ENCODE peak calls at places on chromosome 2, in six cellular contexts. P is thoracic aorta, N is psoas muscle, D is Calu3, O is colonic mucosa, V is GM12865. M is an unnamed sample.

GRCh38 chr2:195659114-195659513 is 2.1 kb downstream of the SLC39A10 start:
- DNase-seq in V (peak; percentile 40), P (no peak), O (no peak), N (no peak), D (no peak), M (no peak)

GRCh38 chr2:221635949-221636348 is 63.8 kb upstream of the EPHA4 start:
- DNase-seq in N (no peak), V (no peak), O (no peak), D (peak; percentile 37), P (no peak), M (peak; percentile 75)

GRCh38 chr2:146762786-146763185 is 1082.0 kb upstream of the ACVR2A start:
- DNase-seq in N (no peak), D (no peak), O (no peak), P (no peak), V (no peak), M (no peak)

GRCh38 chr2:188307850-188308283 is 16.2 kb downstream of the GULP1 start:
- DNase-seq in D (no peak), O (no peak), P (no peak), V (no peak), N (no peak), M (no peak)

GRCh38 chr2:205688417-205689200 is 6.3 kb downstream of the NRP2 start:
- DNase-seq in O (no peak), V (no peak), P (no peak), N (no peak), D (no peak), M (no peak)

GRCh38 chr2:176763111-176763510 is 449.5 kb upstream of the HNRNPA3 start:
- DNase-seq in O (no peak), V (no peak), N (no peak), D (no peak), P (no peak), M (no peak)

GRCh38 chr2:217666338-217666737 is 336.5 kb downstream of the TNS1 start:
- DNase-seq in N (no peak), P (no peak), O (no peak), D (no peak), V (peak; percentile 2), M (no peak)

GRCh38 chr2:200438251-200438650 is 71.6 kb downstream of the KCTD18 start:
- DNase-seq in P (no peak), O (no peak), D (no peak), V (no peak), N (no peak), M (no peak)

GRCh38 chr2:71385008-71385407 is 53.4 kb downstream of the ZNF638 start:
- DNase-seq in D (no peak), P (no peak), N (no peak), O (no peak), V (no peak), M (no peak)

GRCh38 chr2:10659898-10660568 is 29.7 kb downstream of the NOL10 start:
- DNase-seq in V (peak; percentile 21), O (peak; percentile 62), P (peak; percentile 9), D (peak; percentile 64), N (peak; percentile 64), M (peak; percentile 27)

GRCh38 chr2:9813312-9814128 is 29.8 kb upstream of the TAF1B start:
- DNase-seq in N (peak; percentile 85), O (peak; percentile 73), P (peak; percentile 31), D (peak; percentile 83), V (peak; percentile 73), M (peak; percentile 68)

GRCh38 chr2:220143336-220143735 is 515.9 kb downstream of the SLC4A3 start:
- DNase-seq in N (no peak), V (no peak), P (no peak), D (peak; percentile 11), O (no peak), M (no peak)

GRCh38 chr2:14907014-14907612 is 274.6 kb downstream of the LRATD1 start:
- DNase-seq in D (peak; percentile 6), V (peak; percentile 9), O (no peak), P (no peak), N (no peak), M (no peak)

GRCh38 chr2:8303322-8303832 is 378.5 kb upstream of the ID2 start:
- DNase-seq in D (no peak), V (peak; percentile 98), N (peak; percentile 73), P (no peak), O (peak; percentile 54), M (peak; percentile 18)

GRCh38 chr2:112646102-112646719 is 472 bp downstream of the SLC20A1 start:
- DNase-seq in V (peak; percentile 54), D (peak; percentile 49), P (no peak), O (peak; percentile 50), N (no peak), M (no peak)

GRCh38 chr2:46983065-46983801 is 67.6 kb upstream of the MCFD2 start:
- DNase-seq in D (no peak), V (peak; percentile 92), O (no peak), P (no peak), N (no peak), M (peak; percentile 49)

GRCh38 chr2:41735446-41735845 is 312.4 kb upstream of the PKDCC start:
- DNase-seq in N (no peak), P (no peak), V (no peak), D (no peak), O (no peak), M (no peak)

GRCh38 chr2:190847504-190848201 is 33.0 kb upstream of the GLS start:
- DNase-seq in P (no peak), V (no peak), O (no peak), D (no peak), N (no peak), M (no peak)

GRCh38 chr2:106264203-106264602 is 70.1 kb upstream of the UXS1 start:
- DNase-seq in N (no peak), O (no peak), D (no peak), P (no peak), V (no peak), M (no peak)

GRCh38 chr2:207528980-207529329 is 807 bp upstream of the CREB1 start:
- DNase-seq in O (peak; percentile 49), V (peak; percentile 82), P (no peak), D (peak; percentile 38), N (no peak), M (peak; percentile 34)

GRCh38 chr2:139992711-139993345 is 1212.6 kb upstream of the NXPH2 start:
- DNase-seq in P (no peak), V (no peak), N (no peak), O (no peak), D (no peak), M (no peak)

GRCh38 chr2:30796723-30797122 is 10.5 kb downstream of the CAPN13 start:
- DNase-seq in V (no peak), D (no peak), O (no peak), P (no peak), N (no peak), M (no peak)

GRCh38 chr2:78676921-78677696 is 348.4 kb upstream of the REG3G start:
- DNase-seq in N (no peak), V (no peak), D (no peak), P (no peak), O (no peak), M (no peak)

GRCh38 chr2:96534701-96535181 is 1.8 kb upstream of the ARID5A start:
- DNase-seq in P (no peak), D (no peak), N (peak; percentile 66), O (no peak), V (no peak), M (no peak)

GRCh38 chr2:10911291-10912075 is at the start of gene KCNF1:
- DNase-seq in D (peak; percentile 35), N (no peak), O (peak; percentile 32), V (no peak), P (no peak), M (peak; percentile 55)

GRCh38 chr2:120305296-120305695 is 40.6 kb upstream of the INHBB start:
- DNase-seq in D (no peak), V (peak; percentile 22), P (no peak), O (no peak), N (no peak), M (no peak)
- TF ChIP-seq CTCF in D (no peak), V (peak; percentile 19), P (no peak), O (peak; percentile 12), N (peak; percentile 18), M (no peak)

GRCh38 chr2:168775837-168776236 is 26.6 kb upstream of the NOSTRIN start:
- DNase-seq in N (no peak), O (no peak), D (no peak), V (no peak), P (no peak), M (no peak)

GRCh38 chr2:168784993-168785392 is 17.4 kb upstream of the NOSTRIN start:
- DNase-seq in P (no peak), O (no peak), N (no peak), V (no peak), D (no peak), M (no peak)

GRCh38 chr2:168782271-168782670 is 20.2 kb upstream of the NOSTRIN start:
- DNase-seq in P (no peak), N (no peak), O (no peak), D (no peak), V (no peak), M (no peak)

GRCh38 chr2:168781191-168781818 is 21.1 kb upstream of the NOSTRIN start:
- DNase-seq in N (no peak), O (no peak), P (no peak), D (no peak), V (no peak), M (peak; percentile 50)

DNA sequence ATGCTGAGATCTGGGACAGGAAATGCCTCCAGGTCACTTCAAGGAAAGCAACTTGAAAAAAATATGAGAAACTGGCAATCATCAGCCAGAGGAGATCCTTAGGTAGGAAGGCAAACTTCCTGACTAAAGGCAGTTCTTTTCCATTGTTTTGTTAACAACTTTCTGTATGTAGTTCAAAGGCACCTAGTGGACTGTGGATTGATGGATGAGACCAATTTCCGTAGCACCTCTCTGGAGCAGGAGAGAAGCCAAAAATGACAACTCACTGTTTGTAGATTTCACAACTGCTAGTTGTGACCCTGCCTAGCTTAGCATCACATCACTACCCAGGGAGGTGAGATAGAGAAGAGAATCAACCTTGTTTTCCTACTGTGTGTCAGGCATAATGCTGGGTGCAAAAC is 21.8 kb upstream of the NOSTRIN start:
- DNase-seq in V (no peak), O (no peak), D (no peak), N (no peak), P (no peak), M (no peak)
- TF ChIP-seq CTCF in V (no peak), O (no peak), D (no peak), N (no peak), P (no peak), M (no peak)

DNA sequence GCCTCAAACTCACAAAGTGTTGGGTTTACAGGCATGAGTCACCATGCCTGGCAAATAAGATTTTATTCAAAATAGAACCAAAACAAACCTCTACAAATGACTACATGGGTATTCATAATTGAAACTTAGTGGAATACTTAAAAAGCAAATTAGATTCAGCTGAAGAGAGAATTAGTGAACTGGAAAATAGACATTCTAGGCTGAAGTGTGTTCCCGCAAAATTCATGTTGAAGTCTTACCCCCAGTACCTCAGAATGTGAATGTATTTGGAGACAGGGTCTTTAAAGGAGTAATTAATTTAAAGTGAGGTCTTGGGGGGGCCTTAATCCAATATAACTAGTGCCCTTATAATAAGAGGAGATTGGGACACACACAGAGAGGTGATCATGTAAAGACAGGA is 88.5 kb upstream of the OTOS start:
- DNase-seq in D (no peak), N (no peak), V (no peak), O (no peak), P (no peak), M (no peak)
- TF ChIP-seq CTCF in D (no peak), N (no peak), V (no peak), O (no peak), P (no peak), M (no peak)

DNA sequence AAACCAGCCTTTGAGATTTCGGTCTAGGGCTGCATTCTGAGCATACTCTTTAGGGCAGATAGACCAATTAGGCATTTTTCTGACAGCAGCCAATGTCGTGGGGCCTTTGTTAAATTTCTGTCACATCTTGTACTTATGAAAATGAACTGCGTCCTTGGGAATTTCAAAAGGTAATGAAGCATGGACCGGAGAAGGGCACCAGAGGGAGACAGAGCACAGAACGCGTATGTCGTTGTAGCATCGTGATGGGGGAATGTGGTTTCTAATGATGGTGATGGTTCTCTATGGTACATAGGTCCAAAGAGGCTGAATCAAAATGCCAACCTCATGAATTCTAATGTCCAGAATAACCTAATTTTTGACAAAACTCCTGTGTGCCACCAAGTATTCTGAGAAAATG is 483.9 kb upstream of the CRIM1 start:
- DNase-seq in P (no peak), O (no peak), D (no peak), V (no peak), N (no peak), M (no peak)
- TF ChIP-seq CTCF in P (no peak), O (no peak), D (no peak), V (no peak), N (no peak), M (no peak)

M was measured in body of pancreas.